ENCODE peak calls at places on chromosomes 13 and 19, in four cellular contexts. One of them, this sample, is unnamed.

GRCh38 chr19:5035105-5035761 is 66.3 kb downstream of the KDM4B start:
- DNase-seq in T-helper 17 cell: no peak
- DNase-seq in stimulated activated CD8-positive, alpha-beta memory T cell treated with anti-CD3 and anti-CD28 coated beads, Interleukin-2, amount 100 ng/mL, for 1 hour: no peak
- DNase-seq in osteoblast: no peak
- DNase-seq in this sample: no peak

GRCh38 chr19:31164666-31165265 is 184.5 kb downstream of the TSHZ3 start:
- DNase-seq in T-helper 17 cell: no peak
- DNase-seq in stimulated activated CD8-positive, alpha-beta memory T cell treated with anti-CD3 and anti-CD28 coated beads, Interleukin-2, amount 100 ng/mL, for 1 hour: no peak
- DNase-seq in osteoblast: no peak
- DNase-seq in this sample: no peak

GRCh38 chr13:72839831-72840426 is 58.0 kb downstream of the PIBF1 start:
- DNase-seq in T-helper 17 cell: peak
- DNase-seq in stimulated activated CD8-positive, alpha-beta memory T cell treated with anti-CD3 and anti-CD28 coated beads, Interleukin-2, amount 100 ng/mL, for 1 hour: no peak
- DNase-seq in osteoblast: peak
- DNase-seq in this sample: no peak

GRCh38 chr13:48678316-48678715 is 24.6 kb downstream of the CYSLTR2 start:
- DNase-seq in T-helper 17 cell: no peak
- DNase-seq in stimulated activated CD8-positive, alpha-beta memory T cell treated with anti-CD3 and anti-CD28 coated beads, Interleukin-2, amount 100 ng/mL, for 1 hour: no peak
- DNase-seq in osteoblast: no peak
- DNase-seq in this sample: no peak

GRCh38 chr19:3657395-3657769 is 30.8 kb upstream of the CACTIN start:
- DNase-seq in T-helper 17 cell: no peak
- DNase-seq in stimulated activated CD8-positive, alpha-beta memory T cell treated with anti-CD3 and anti-CD28 coated beads, Interleukin-2, amount 100 ng/mL, for 1 hour: no peak
- DNase-seq in osteoblast: no peak
- DNase-seq in this sample: no peak

GRCh38 chr13:113403255-113404104 is 39.5 kb upstream of the GRTP1 start:
- DNase-seq in T-helper 17 cell: no peak
- DNase-seq in stimulated activated CD8-positive, alpha-beta memory T cell treated with anti-CD3 and anti-CD28 coated beads, Interleukin-2, amount 100 ng/mL, for 1 hour: no peak
- DNase-seq in osteoblast: peak
- DNase-seq in this sample: no peak

GRCh38 chr19:54030895-54031586 is 32.7 kb downstream of the VSTM1 start:
- DNase-seq in T-helper 17 cell: no peak
- DNase-seq in stimulated activated CD8-positive, alpha-beta memory T cell treated with anti-CD3 and anti-CD28 coated beads, Interleukin-2, amount 100 ng/mL, for 1 hour: no peak
- DNase-seq in osteoblast: no peak
- DNase-seq in this sample: no peak

GRCh38 chr19:31408460-31409124 is 59.4 kb upstream of the TSHZ3 start:
- DNase-seq in T-helper 17 cell: no peak
- DNase-seq in stimulated activated CD8-positive, alpha-beta memory T cell treated with anti-CD3 and anti-CD28 coated beads, Interleukin-2, amount 100 ng/mL, for 1 hour: no peak
- DNase-seq in osteoblast: peak
- DNase-seq in this sample: no peak

GRCh38 chr13:102977471-102977870 is 88.7 kb downstream of the SLC10A2 start:
- DNase-seq in T-helper 17 cell: no peak
- DNase-seq in stimulated activated CD8-positive, alpha-beta memory T cell treated with anti-CD3 and anti-CD28 coated beads, Interleukin-2, amount 100 ng/mL, for 1 hour: no peak
- DNase-seq in osteoblast: no peak
- DNase-seq in this sample: no peak

GRCh38 chr13:26837997-26838396 is 77.4 kb upstream of the GPR12 start:
- DNase-seq in T-helper 17 cell: no peak
- DNase-seq in stimulated activated CD8-positive, alpha-beta memory T cell treated with anti-CD3 and anti-CD28 coated beads, Interleukin-2, amount 100 ng/mL, for 1 hour: no peak
- DNase-seq in osteoblast: no peak
- DNase-seq in this sample: no peak

GRCh38 chr13:84413016-84413415 is 530.7 kb upstream of the SLITRK1 start:
- DNase-seq in T-helper 17 cell: no peak
- DNase-seq in stimulated activated CD8-positive, alpha-beta memory T cell treated with anti-CD3 and anti-CD28 coated beads, Interleukin-2, amount 100 ng/mL, for 1 hour: no peak
- DNase-seq in osteoblast: no peak
- DNase-seq in this sample: no peak

GRCh38 chr19:2181618-2181997 is 17.9 kb downstream of the DOT1L start:
- DNase-seq in T-helper 17 cell: no peak
- DNase-seq in stimulated activated CD8-positive, alpha-beta memory T cell treated with anti-CD3 and anti-CD28 coated beads, Interleukin-2, amount 100 ng/mL, for 1 hour: no peak
- DNase-seq in osteoblast: no peak
- DNase-seq in this sample: no peak

GRCh38 chr19:6060600-6061391 is 49.5 kb downstream of the RFX2 start:
- DNase-seq in T-helper 17 cell: peak
- DNase-seq in stimulated activated CD8-positive, alpha-beta memory T cell treated with anti-CD3 and anti-CD28 coated beads, Interleukin-2, amount 100 ng/mL, for 1 hour: no peak
- DNase-seq in osteoblast: peak
- DNase-seq in this sample: no peak

GRCh38 chr13:114082849-114083645 is 49.4 kb downstream of the RASA3 start:
- DNase-seq in T-helper 17 cell: no peak
- DNase-seq in stimulated activated CD8-positive, alpha-beta memory T cell treated with anti-CD3 and anti-CD28 coated beads, Interleukin-2, amount 100 ng/mL, for 1 hour: no peak
- DNase-seq in osteoblast: no peak
- DNase-seq in this sample: no peak

GRCh38 chr19:39296906-39297305 is 699 bp downstream of the IFNL1 start:
- DNase-seq in T-helper 17 cell: no peak
- DNase-seq in stimulated activated CD8-positive, alpha-beta memory T cell treated with anti-CD3 and anti-CD28 coated beads, Interleukin-2, amount 100 ng/mL, for 1 hour: no peak
- DNase-seq in osteoblast: peak
- DNase-seq in this sample: no peak

GRCh38 chr19:30023330-30023729 is 81.3 kb downstream of the URI1 start:
- DNase-seq in T-helper 17 cell: no peak
- DNase-seq in stimulated activated CD8-positive, alpha-beta memory T cell treated with anti-CD3 and anti-CD28 coated beads, Interleukin-2, amount 100 ng/mL, for 1 hour: no peak
- DNase-seq in osteoblast: no peak
- DNase-seq in this sample: no peak

GRCh38 chr19:29022599-29022998 is 190.4 kb downstream of the UQCRFS1 start:
- DNase-seq in T-helper 17 cell: no peak
- DNase-seq in stimulated activated CD8-positive, alpha-beta memory T cell treated with anti-CD3 and anti-CD28 coated beads, Interleukin-2, amount 100 ng/mL, for 1 hour: no peak
- DNase-seq in osteoblast: no peak
- DNase-seq in this sample: no peak

GRCh38 chr13:27261376-27261775 is 9.3 kb upstream of the RASL11A start:
- DNase-seq in T-helper 17 cell: no peak
- DNase-seq in stimulated activated CD8-positive, alpha-beta memory T cell treated with anti-CD3 and anti-CD28 coated beads, Interleukin-2, amount 100 ng/mL, for 1 hour: no peak
- DNase-seq in osteoblast: no peak
- DNase-seq in this sample: no peak

GRCh38 chr19:44051654-44052402 is at the start of gene ZNF223:
- DNase-seq in T-helper 17 cell: peak
- DNase-seq in stimulated activated CD8-positive, alpha-beta memory T cell treated with anti-CD3 and anti-CD28 coated beads, Interleukin-2, amount 100 ng/mL, for 1 hour: peak
- DNase-seq in osteoblast: peak
- DNase-seq in this sample: peak

GRCh38 chr19:6527893-6528543 is 2.8 kb upstream of the TNFSF9 start:
- DNase-seq in T-helper 17 cell: no peak
- DNase-seq in stimulated activated CD8-positive, alpha-beta memory T cell treated with anti-CD3 and anti-CD28 coated beads, Interleukin-2, amount 100 ng/mL, for 1 hour: no peak
- DNase-seq in osteoblast: peak
- DNase-seq in this sample: no peak

GRCh38 chr13:97117388-97117910 is 104.7 kb upstream of the MBNL2 start:
- DNase-seq in T-helper 17 cell: no peak
- DNase-seq in stimulated activated CD8-positive, alpha-beta memory T cell treated with anti-CD3 and anti-CD28 coated beads, Interleukin-2, amount 100 ng/mL, for 1 hour: no peak
- DNase-seq in osteoblast: no peak
- DNase-seq in this sample: no peak

GRCh38 chr19:8423821-8424223 is 10.7 kb downstream of the MARCHF2 start:
- DNase-seq in T-helper 17 cell: no peak
- DNase-seq in stimulated activated CD8-positive, alpha-beta memory T cell treated with anti-CD3 and anti-CD28 coated beads, Interleukin-2, amount 100 ng/mL, for 1 hour: no peak
- DNase-seq in osteoblast: peak
- DNase-seq in this sample: no peak

GRCh38 chr13:31476753-31477152 is 262.6 kb upstream of the RXFP2 start:
- DNase-seq in T-helper 17 cell: no peak
- DNase-seq in stimulated activated CD8-positive, alpha-beta memory T cell treated with anti-CD3 and anti-CD28 coated beads, Interleukin-2, amount 100 ng/mL, for 1 hour: no peak
- DNase-seq in osteoblast: peak
- DNase-seq in this sample: no peak

GRCh38 chr13:91704398-91704797 is 306.0 kb downstream of the GPC5 start:
- DNase-seq in T-helper 17 cell: no peak
- DNase-seq in stimulated activated CD8-positive, alpha-beta memory T cell treated with anti-CD3 and anti-CD28 coated beads, Interleukin-2, amount 100 ng/mL, for 1 hour: no peak
- DNase-seq in osteoblast: no peak
- DNase-seq in this sample: no peak